ENCODE peak calls at places on chromosome 12, in ten cellular contexts. F is stimulated activated CD4-positive, alpha-beta T cell treated with anti-CD3 and anti-CD28 coated beads, Interleukin-2, amount 100 ng/mL, for 24 hours; V is left cardiac atrium; K is IMR-90; U is ACHN; W is CD4-positive, alpha-beta T cell; N is GM04504; J is anterior cingulate cortex; I is activated CD4-positive, alpha-beta T cell treated with anti-CD3 and anti-CD28 coated beads, Interleukin-2, amount 50 U/mL, for 48 hours; C is bronchial epithelial cell. R is an unnamed sample.

GRCh38 chr12:53380797-53381738 is 1.1 kb downstream of the SP1 start:
- DNase-seq in F (peak), K (peak), C (peak), N (no peak), I (no peak), V (no peak), W (no peak), U (peak), J (no peak), R (no peak)

GRCh38 chr12:64390275-64390851 is at the start of gene C12orf56:
- DNase-seq in U (peak), N (no peak), J (no peak), I (peak), V (peak), F (peak), K (no peak), C (peak), W (no peak), R (no peak)

GRCh38 chr12:51970904-51971646 is 19.6 kb downstream of the ACVR1B start:
- DNase-seq in K (peak), N (no peak), F (peak), C (peak), I (peak), U (peak), W (no peak), J (no peak), V (no peak), R (peak)

GRCh38 chr12:4031703-4032291 is 158.6 kb upstream of the PARP11 start:
- DNase-seq in I (no peak), U (peak), F (no peak), N (no peak), C (peak), K (peak), V (peak), W (no peak), J (no peak), R (no peak)

GRCh38 chr12:45269407-45269741 is 53.5 kb downstream of the ANO6 start:
- DNase-seq in K (no peak), C (no peak), W (no peak), J (no peak), I (no peak), V (no peak), F (no peak), U (no peak), N (no peak), R (no peak)

GRCh38 chr12:47940773-47941474 is 22.5 kb upstream of the TMEM106C start:
- DNase-seq in K (no peak), C (no peak), J (no peak), W (no peak), N (no peak), F (no peak), I (no peak), U (no peak), V (no peak), R (no peak)

GRCh38 chr12:127381681-127382080 is 885.3 kb upstream of the TMEM132C start:
- DNase-seq in N (no peak), J (no peak), I (no peak), W (no peak), C (no peak), U (no peak), K (no peak), V (no peak), F (no peak), R (no peak)

GRCh38 chr12:76445469-76445868 is 97.3 kb upstream of the BBS10 start:
- DNase-seq in V (no peak), F (no peak), N (no peak), J (no peak), U (no peak), K (peak), W (no peak), C (no peak), I (no peak), R (no peak)

GRCh38 chr12:81598205-81598604 is 160.9 kb downstream of the PPFIA2 start:
- DNase-seq in I (no peak), F (no peak), W (no peak), U (peak), C (no peak), V (no peak), J (no peak), K (no peak), N (no peak), R (no peak)

GRCh38 chr12:118307069-118307954 is 65.4 kb downstream of the TAOK3 start:
- DNase-seq in I (peak), F (peak), N (peak), C (peak), U (peak), V (no peak), J (no peak), K (peak), W (no peak), R (peak)

GRCh38 chr12:117897379-117898161 is 71.2 kb downstream of the KSR2 start:
- DNase-seq in C (peak), F (no peak), U (no peak), I (no peak), J (no peak), K (no peak), N (no peak), W (no peak), V (no peak), R (no peak)

GRCh38 chr12:124804011-124804621 is 59.5 kb downstream of the SCARB1 start:
- DNase-seq in K (peak), C (peak), N (no peak), U (peak), J (no peak), I (no peak), V (peak), W (no peak), F (no peak), R (no peak)

GRCh38 chr12:52087961-52088820 is 8.7 kb downstream of the SMIM41 start:
- DNase-seq in K (no peak), N (no peak), F (no peak), J (no peak), V (no peak), U (no peak), W (no peak), C (no peak), I (no peak), R (no peak)

GRCh38 chr12:46933947-46934346 is 108.2 kb upstream of the SLC38A4 start:
- DNase-seq in I (no peak), V (no peak), W (no peak), K (peak), N (no peak), J (no peak), C (peak), F (no peak), U (peak), R (no peak)

GRCh38 chr12:55829967-55830600 is 697 bp upstream of the DNAJC14 start:
- DNase-seq in W (no peak), J (peak), K (no peak), I (no peak), N (no peak), C (no peak), U (no peak), V (peak), F (no peak), R (no peak)

GRCh38 chr12:83856803-83857202 is 1055.8 kb downstream of the SLC6A15 start:
- DNase-seq in I (no peak), C (no peak), F (no peak), W (no peak), U (no peak), N (no peak), J (no peak), K (no peak), V (no peak), R (no peak)

GRCh38 chr12:103978384-103978982 is 12.8 kb downstream of the TDG start:
- DNase-seq in N (no peak), F (no peak), W (no peak), I (no peak), J (no peak), U (no peak), K (no peak), C (no peak), V (no peak), R (no peak)

GRCh38 chr12:109726511-109727038 is 12.9 kb downstream of the FAM222A start:
- DNase-seq in K (no peak), I (no peak), C (no peak), W (no peak), N (no peak), F (no peak), V (peak), J (no peak), U (no peak), R (no peak)

GRCh38 chr12:19833775-19834501 is 394.6 kb downstream of the AEBP2 start:
- DNase-seq in C (peak), W (no peak), F (peak), J (no peak), I (peak), N (peak), U (no peak), V (no peak), K (peak), R (no peak)

GRCh38 chr12:32400114-32400672 is 835 bp downstream of the FGD4 start:
- DNase-seq in W (no peak), C (peak), U (peak), V (no peak), J (no peak), I (no peak), N (no peak), K (no peak), F (no peak), R (no peak)

GRCh38 chr12:106898001-106898966 is 57.4 kb upstream of the TMEM263 start:
- DNase-seq in U (no peak), N (no peak), J (peak), K (no peak), V (no peak), F (no peak), C (no peak), I (no peak), W (no peak), R (no peak)

GRCh38 chr12:113469893-113470743 is 1.6 kb downstream of the LHX5 start:
- DNase-seq in U (no peak), N (no peak), F (no peak), I (no peak), V (no peak), J (no peak), C (no peak), W (no peak), K (no peak), R (no peak)

GRCh38 chr12:120581998-120582397 is 796 bp upstream of the POP5 start:
- DNase-seq in N (no peak), V (no peak), J (no peak), I (peak), W (no peak), U (no peak), F (peak), K (peak), C (no peak), R (no peak)

GRCh38 chr12:88691811-88692210 is 111.5 kb upstream of the KITLG start:
- DNase-seq in U (no peak), V (no peak), J (no peak), F (no peak), C (peak), I (no peak), N (peak), K (no peak), W (no peak), R (no peak)

GRCh38 chr12:41287500-41287899 is 99.4 kb downstream of the PDZRN4 start:
- DNase-seq in U (no peak), K (no peak), C (no peak), V (no peak), N (no peak), J (no peak), W (no peak), I (no peak), F (no peak), R (no peak)

GRCh38 chr12:118190266-118190665 is 54.3 kb downstream of the PEBP1 start:
- DNase-seq in J (no peak), K (peak), C (no peak), W (no peak), N (no peak), U (no peak), F (no peak), I (no peak), V (no peak), R (no peak)

GRCh38 chr12:122182887-122183587 is at the start of gene LRRC43:
- DNase-seq in W (no peak), J (no peak), U (no peak), V (peak), K (no peak), N (no peak), I (peak), F (peak), C (peak), R (no peak)

GRCh38 chr12:100376166-100376565 is 19.3 kb downstream of the SLC17A8 start:
- DNase-seq in K (no peak), U (no peak), J (no peak), I (no peak), V (no peak), W (no peak), F (no peak), C (no peak), N (no peak), R (no peak)

GRCh38 chr12:127809236-127809635 is 457.7 kb upstream of the TMEM132C start:
- DNase-seq in N (peak), F (no peak), W (no peak), K (no peak), U (peak), V (no peak), C (peak), I (no peak), J (no peak), R (no peak)

GRCh38 chr12:12885060-12885792 is 6.1 kb upstream of the GPRC5A start:
- DNase-seq in F (no peak), C (no peak), U (no peak), K (no peak), W (no peak), N (no peak), I (no peak), V (no peak), J (no peak), R (no peak)

GRCh38 chr12:52126050-52126604 is 46.6 kb downstream of the SMIM41 start:
- DNase-seq in C (no peak), V (no peak), K (no peak), I (no peak), N (no peak), J (no peak), U (no peak), F (no peak), W (no peak), R (no peak)

GRCh38 chr12:42560977-42561376 is 28.6 kb downstream of the PRICKLE1 start:
- DNase-seq in J (no peak), K (no peak), V (no peak), N (no peak), U (no peak), F (no peak), C (no peak), W (no peak), I (no peak), R (no peak)

GRCh38 chr12:112930350-112930749 is 7.9 kb upstream of the OAS3 start:
- DNase-seq in N (no peak), I (no peak), K (no peak), J (no peak), W (no peak), V (no peak), C (no peak), F (no peak), U (no peak), R (no peak)

GRCh38 chr12:124684971-124685688 is 117.7 kb upstream of the NCOR2 start:
- DNase-seq in N (peak), V (peak), I (no peak), K (peak), U (peak), W (no peak), J (no peak), F (no peak), C (peak), R (no peak)

GRCh38 chr12:95976416-95976832 is 19.7 kb downstream of the HAL start:
- DNase-seq in K (peak), J (no peak), U (peak), V (no peak), C (peak), I (no peak), F (no peak), W (no peak), N (no peak), R (no peak)

GRCh38 chr12:115070313-115070712 is 386.3 kb upstream of the TBX3 start:
- DNase-seq in K (peak), F (no peak), C (peak), N (peak), U (no peak), V (no peak), W (no peak), J (no peak), I (no peak), R (no peak)

GRCh38 chr12:52757449-52758176 is 19.5 kb downstream of the KRT76 start:
- DNase-seq in C (no peak), K (no peak), W (no peak), F (no peak), J (no peak), U (no peak), V (no peak), I (no peak), N (no peak), R (no peak)

GRCh38 chr12:116288735-116289134 is 11.2 kb upstream of the MED13L start:
- DNase-seq in F (no peak), U (no peak), I (no peak), K (no peak), J (no peak), W (no peak), V (no peak), N (no peak), C (no peak), R (no peak)

GRCh38 chr12:102954143-102954542 is 3.3 kb upstream of the ASCL1 start:
- DNase-seq in J (no peak), U (no peak), F (no peak), K (no peak), C (no peak), W (no peak), I (no peak), V (no peak), N (no peak), R (no peak)

GRCh38 chr12:80590085-80590484 is 117.3 kb upstream of the MYF6 start:
- DNase-seq in N (no peak), W (no peak), K (peak), U (no peak), F (no peak), J (no peak), V (no peak), C (no peak), I (no peak), R (no peak)